ENCODE peak calls at places on chromosomes 7 and 10, in eight cellular contexts. Y, S, N, T, F, G, M and L are unnamed samples.
A peak's percentile ranks its signal among the peaks of the same experiment; 100 is the strongest.

GRCh38 chr7:2641406-2642393 is 9.9 kb downstream of the TTYH3 start:
- DNase-seq in Y (peak; percentile 85), S (peak; percentile 93), N (peak; percentile 98), T (peak; percentile 90), F (peak; percentile 61), G (peak; percentile 99), M (no peak), L (peak; percentile 96)

GRCh38 chr7:12554421-12554820 is 16.1 kb upstream of the SCIN start:
- DNase-seq in Y (no peak), S (no peak), N (no peak), T (no peak), F (no peak), G (no peak), M (no peak), L (no peak)

GRCh38 chr10:69506487-69506833 is 55.2 kb downstream of the TSPAN15 start:
- DNase-seq in Y (no peak), S (no peak), N (no peak), T (no peak), F (no peak), G (no peak), M (no peak), L (no peak)

GRCh38 chr7:134186022-134186421 is 58.9 kb downstream of the LRGUK start:
- DNase-seq in Y (no peak), S (no peak), N (no peak), T (peak; percentile 29), F (no peak), G (peak; percentile 51), M (peak; percentile 4), L (no peak)

GRCh38 chr7:137715546-137715945 is 131.2 kb downstream of the DGKI start:
- DNase-seq in Y (no peak), S (no peak), N (no peak), T (no peak), F (no peak), G (peak; percentile 63), M (no peak), L (no peak)

GRCh38 chr7:158689500-158689899 is 15.1 kb downstream of the NCAPG2 start:
- DNase-seq in Y (no peak), S (no peak), N (no peak), T (no peak), F (no peak), G (no peak), M (no peak), L (no peak)

GRCh38 chr7:6380310-6381095 is 67.3 kb downstream of the DAGLB start:
- DNase-seq in Y (no peak), S (no peak), N (no peak), T (no peak), F (no peak), G (no peak), M (no peak), L (no peak)

GRCh38 chr10:125880719-125881118 is 373 bp downstream of the DHX32 start:
- DNase-seq in Y (no peak), S (no peak), N (no peak), T (no peak), F (no peak), G (no peak), M (no peak), L (no peak)

GRCh38 chr10:105070980-105071379 is 429.9 kb downstream of the SORCS3 start:
- DNase-seq in Y (no peak), S (no peak), N (no peak), T (no peak), F (no peak), G (no peak), M (no peak), L (no peak)

GRCh38 chr7:88490911-88491310 is 184.2 kb upstream of the STEAP4 start:
- DNase-seq in Y (no peak), S (no peak), N (no peak), T (no peak), F (no peak), G (no peak), M (no peak), L (no peak)

GRCh38 chr10:126839094-126839761 is 66.0 kb upstream of the DOCK1 start:
- DNase-seq in Y (no peak), S (no peak), N (no peak), T (no peak), F (peak; percentile 80), G (no peak), M (no peak), L (no peak)

GRCh38 chr7:31633454-31633853 is 53.6 kb upstream of the PPP1R17 start:
- DNase-seq in Y (no peak), S (no peak), N (no peak), T (no peak), F (no peak), G (no peak), M (no peak), L (no peak)

GRCh38 chr7:158110661-158111555 is 476.7 kb downstream of the PTPRN2 start:
- DNase-seq in Y (no peak), S (peak; percentile 69), N (peak; percentile 69), T (no peak), F (no peak), G (no peak), M (no peak), L (peak; percentile 38)

GRCh38 chr7:99837649-99838361 is 10.0 kb downstream of the CYP3A43 start:
- DNase-seq in Y (no peak), S (no peak), N (no peak), T (no peak), F (no peak), G (no peak), M (peak; percentile 11), L (no peak)

GRCh38 chr7:64886956-64887545 is 16.0 kb upstream of the ZNF273 start:
- DNase-seq in Y (no peak), S (peak; percentile 8), N (no peak), T (no peak), F (no peak), G (no peak), M (no peak), L (no peak)

GRCh38 chr10:78042058-78042751 is 8.5 kb downstream of the RPS24 start:
- DNase-seq in Y (no peak), S (no peak), N (no peak), T (no peak), F (no peak), G (no peak), M (no peak), L (no peak)

GRCh38 chr10:34200355-34200901 is 614.7 kb downstream of the PARD3 start:
- DNase-seq in Y (no peak), S (no peak), N (peak; percentile 31), T (no peak), F (no peak), G (no peak), M (no peak), L (no peak)

GRCh38 chr7:41148521-41148951 is 554.4 kb downstream of the INHBA start:
- DNase-seq in Y (no peak), S (no peak), N (no peak), T (peak; percentile 36), F (no peak), G (peak; percentile 95), M (peak; percentile 89), L (peak; percentile 76)

GRCh38 chr10:31912898-31913847 is 15.5 kb downstream of the ARHGAP12 start:
- DNase-seq in Y (no peak), S (no peak), N (no peak), T (no peak), F (no peak), G (peak; percentile 56), M (no peak), L (no peak)

GRCh38 chr7:33722383-33723096 is 182.8 kb upstream of the BMPER start:
- DNase-seq in Y (no peak), S (no peak), N (no peak), T (no peak), F (no peak), G (peak; percentile 73), M (peak; percentile 77), L (peak; percentile 20)

GRCh38 chr7:36430881-36431280 is 41.2 kb downstream of the ANLN start:
- DNase-seq in Y (no peak), S (no peak), N (no peak), T (no peak), F (no peak), G (peak; percentile 12), M (no peak), L (no peak)
- H3K27ac ChIP-seq in Y (no peak overlapping the region), S (no peak overlapping the region), N (no peak overlapping the region), T (no peak overlapping the region), F (no peak overlapping the region), G (no peak overlapping the region), M (no peak overlapping the region), L (peak overlapping the region; percentile 22)

DNA sequence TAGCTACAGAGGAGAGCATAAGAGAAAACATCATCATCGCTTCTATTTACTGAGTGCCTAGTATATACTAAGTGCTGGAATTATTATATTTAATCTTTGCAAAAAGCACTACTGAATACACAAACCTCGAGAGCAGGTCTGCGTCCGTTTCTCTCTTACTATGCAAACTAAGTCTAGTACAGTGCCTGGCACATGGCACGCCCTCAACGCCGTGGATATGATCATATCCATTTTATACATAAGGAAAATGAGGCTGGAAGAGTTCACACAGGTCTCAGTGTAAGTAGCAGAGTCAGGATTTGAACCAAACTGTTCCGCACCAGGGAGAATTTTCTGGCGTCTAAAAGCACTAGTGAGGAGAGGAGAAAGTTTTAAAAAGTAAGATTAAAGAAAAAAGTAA is 17.6 kb downstream of the MXI1 start:
- DNase-seq in Y (no peak), S (no peak), N (no peak), T (no peak), F (no peak), G (no peak), M (no peak), L (no peak)
- H3K27ac ChIP-seq in Y (peak overlapping the region; percentile 85), S (no peak overlapping the region), N (no peak overlapping the region), T (no peak overlapping the region), F (peak overlapping the region; percentile 91), G (no peak overlapping the region), M (no peak overlapping the region), L (no peak overlapping the region)

DNA sequence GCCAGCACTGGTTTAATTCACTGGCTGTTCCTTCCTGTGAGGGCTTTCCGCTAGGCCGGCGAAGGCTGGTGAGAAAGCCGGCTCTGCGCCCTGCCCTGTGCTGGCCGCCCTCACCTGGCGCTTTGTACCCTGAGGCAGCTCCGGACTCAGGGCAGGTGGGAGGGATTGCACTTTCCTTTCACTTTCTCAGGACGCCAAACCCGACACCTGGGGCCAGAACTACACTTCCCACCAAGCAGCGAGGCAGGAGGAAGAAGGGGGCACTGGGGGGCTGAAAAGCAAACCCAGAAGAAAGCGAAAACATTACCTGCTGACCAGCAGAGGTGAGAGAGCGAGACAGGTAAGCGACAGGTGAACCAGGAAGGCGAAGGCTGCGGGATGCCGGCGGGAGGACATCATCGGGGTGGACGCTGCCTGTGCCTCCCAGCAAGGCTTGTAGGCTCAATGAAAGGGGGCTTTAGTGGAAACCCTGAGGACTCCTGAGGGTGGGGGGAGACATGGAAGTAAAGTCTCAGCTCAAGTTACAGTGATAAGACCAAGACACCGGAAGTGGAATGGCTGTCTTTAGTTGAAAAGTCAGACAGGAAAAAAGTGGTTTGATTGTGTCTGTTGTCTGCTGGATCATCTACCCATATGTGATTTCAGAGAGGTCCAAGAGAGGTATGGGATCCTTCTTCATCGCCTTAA is at the start of gene RAB19:
- DNase-seq in Y (no peak), S (no peak), N (no peak), T (no peak), F (no peak), G (no peak), M (peak; percentile 22), L (no peak)
- H3K27ac ChIP-seq in Y (no peak within 1 kb of the TSS), S (no peak within 1 kb of the TSS), N (no peak within 1 kb of the TSS), T (no peak within 1 kb of the TSS), F (no peak within 1 kb of the TSS), G (no peak within 1 kb of the TSS), M (no peak within 1 kb of the TSS), L (no peak within 1 kb of the TSS)

DNA sequence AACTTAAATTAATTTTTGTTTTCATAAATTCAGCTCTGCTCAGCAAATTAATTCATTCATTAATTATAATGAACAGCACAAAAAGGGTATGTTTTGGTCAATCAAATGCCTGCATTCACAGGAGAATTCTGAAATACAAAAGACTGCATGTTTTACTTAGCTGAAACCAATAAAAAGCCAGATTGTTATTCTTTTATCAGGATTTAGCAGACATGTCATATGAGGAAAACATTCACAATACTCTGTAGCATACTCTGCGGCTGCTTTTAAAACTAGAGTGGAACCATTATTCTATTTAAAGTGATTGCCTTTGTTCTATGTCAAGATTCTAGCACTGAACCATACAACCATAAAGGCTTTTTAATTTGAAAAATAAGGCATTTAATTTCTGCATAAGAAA is 19.1 kb downstream of the CTTNBP2 start:
- DNase-seq in Y (no peak), S (no peak), N (no peak), T (no peak), F (no peak), G (no peak), M (no peak), L (no peak)
- H3K27ac ChIP-seq in Y (no peak overlapping the region), S (no peak overlapping the region), N (no peak overlapping the region), T (no peak overlapping the region), F (no peak overlapping the region), G (no peak overlapping the region), M (no peak overlapping the region), L (no peak overlapping the region)